ENCODE peak calls at places on chromosome 18, in nine cellular contexts. Q is NCI-H1417; U is activated T-cell treated with anti-CD3 and anti-CD28 coated beads, Interleukin-2, amount 50 U/mL, for 72 hours; H is iris pigment epithelial cell; P is putamen; J is endothelial cell; B is T-helper 17 cell; X is astrocyte of the spinal cord; M is activated CD8-positive, alpha-beta memory T cell treated with anti-CD3 and anti-CD28 coated beads for 24 hours. E is an unnamed sample.

GRCh38 chr18:65610939-65611338 is 139.9 kb upstream of the CDH7 start:
- DNase-seq in P (no peak), U (no peak), M (no peak), Q (no peak), J (no peak), B (no peak), H (no peak), X (no peak), E (no peak)

GRCh38 chr18:49677762-49678398 is 116.0 kb downstream of the LIPG start:
- DNase-seq in X (no peak), B (no peak), Q (no peak), H (no peak), J (no peak), P (no peak), U (no peak), M (no peak), E (no peak)

GRCh38 chr18:57710226-57710625 is 88.6 kb upstream of the NARS1 start:
- DNase-seq in M (no peak), B (no peak), X (no peak), U (no peak), H (no peak), Q (no peak), P (no peak), J (no peak), E (no peak)

GRCh38 chr18:56770873-56771272 is 119.7 kb downstream of the WDR7 start:
- DNase-seq in X (no peak), M (no peak), Q (no peak), H (peak; percentile 52), B (no peak), U (no peak), P (no peak), J (no peak), E (no peak)

GRCh38 chr18:26017929-26018328 is 72.5 kb downstream of the SS18 start:
- DNase-seq in X (no peak), B (no peak), Q (no peak), U (no peak), M (no peak), P (no peak), H (peak; percentile 9), J (no peak), E (no peak)

GRCh38 chr18:56992777-56993176 is 154.1 kb upstream of the BOD1L2 start:
- DNase-seq in B (no peak), J (no peak), H (peak; percentile 17), P (no peak), X (peak; percentile 20), M (no peak), U (no peak), Q (no peak), E (no peak)

GRCh38 chr18:74456409-74457042 is 582 bp downstream of the DIPK1C start:
- DNase-seq in U (no peak), J (peak; percentile 30), M (peak; percentile 64), Q (peak; percentile 72), X (no peak), B (no peak), P (peak; percentile 39), H (no peak), E (no peak)

GRCh38 chr18:456361-456821 is 44.1 kb downstream of the COLEC12 start:
- DNase-seq in X (peak; percentile 71), M (no peak), Q (no peak), P (no peak), H (peak; percentile 48), J (no peak), U (no peak), B (no peak), E (no peak)

GRCh38 chr18:9070212-9070611 is 32.3 kb upstream of the NDUFV2 start:
- DNase-seq in B (no peak), M (no peak), J (no peak), H (no peak), U (no peak), X (no peak), Q (no peak), P (no peak), E (no peak)

GRCh38 chr18:75337348-75337747 is 90.2 kb downstream of the SMIM21 start:
- DNase-seq in U (no peak), X (no peak), H (no peak), M (no peak), J (no peak), P (no peak), B (no peak), Q (no peak), E (no peak)

GRCh38 chr18:23826850-23827620 is 137.8 kb downstream of the LAMA3 start:
- DNase-seq in U (no peak), B (no peak), Q (no peak), X (no peak), J (no peak), P (no peak), H (no peak), M (no peak), E (no peak)

GRCh38 chr18:48776161-48776555 is 174.6 kb downstream of the SMAD7 start:
- DNase-seq in H (no peak), J (no peak), U (no peak), P (no peak), B (no peak), X (no peak), M (no peak), Q (no peak), E (no peak)

GRCh38 chr18:31102020-31102684 is at the start of gene DSC2:
- DNase-seq in P (no peak), J (peak; percentile 67), Q (peak; percentile 87), H (no peak), M (no peak), X (no peak), U (no peak), B (no peak), E (peak; percentile 37)

GRCh38 chr18:46676162-46676830 is 19.3 kb upstream of the LOXHD1 start:
- DNase-seq in U (no peak), M (no peak), Q (no peak), H (peak; percentile 38), X (peak; percentile 72), J (no peak), B (no peak), P (no peak), E (no peak)

GRCh38 chr18:22558945-22559385 is 141.2 kb upstream of the CTAGE1 start:
- DNase-seq in M (no peak), J (peak; percentile 49), B (no peak), P (no peak), H (peak; percentile 77), U (no peak), Q (peak; percentile 3), X (peak; percentile 80), E (peak; percentile 62)

GRCh38 chr18:57798713-57799373 is 4.3 kb downstream of the ATP8B1 start:
- DNase-seq in J (no peak), B (no peak), P (no peak), M (no peak), X (no peak), Q (peak; percentile 20), H (no peak), U (no peak), E (peak; percentile 20)

GRCh38 chr18:73296686-73297085 is 428.9 kb upstream of the NETO1 start:
- DNase-seq in M (no peak), P (no peak), B (no peak), J (no peak), X (peak; percentile 4), Q (no peak), U (no peak), H (no peak), E (no peak)

GRCh38 chr18:59432796-59433195 is 73.7 kb upstream of the LMAN1 start:
- DNase-seq in U (no peak), M (no peak), B (no peak), H (no peak), X (no peak), J (no peak), P (no peak), Q (no peak), E (no peak)

GRCh38 chr18:30004977-30005376 is 1037.6 kb downstream of the DSC3 start:
- DNase-seq in P (no peak), X (no peak), Q (no peak), M (no peak), J (no peak), B (no peak), H (no peak), U (no peak), E (no peak)

GRCh38 chr18:57918601-57919000 is 115.5 kb upstream of the ATP8B1 start:
- DNase-seq in U (no peak), Q (no peak), X (no peak), M (no peak), H (no peak), J (no peak), B (no peak), P (no peak), E (no peak)

GRCh38 chr18:74994502-74995403 is 214.2 kb downstream of the PTGR3 start:
- DNase-seq in J (no peak), X (peak; percentile 10), H (peak; percentile 47), U (peak; percentile 5), P (no peak), B (no peak), Q (no peak), M (peak; percentile 60), E (no peak)

GRCh38 chr18:32879497-32879896 is 106.7 kb upstream of the KLHL14 start:
- DNase-seq in B (no peak), H (peak; percentile 40), X (peak; percentile 61), M (no peak), Q (no peak), J (no peak), P (no peak), U (no peak), E (no peak)

GRCh38 chr18:44672506-44672905 is 8.2 kb upstream of the SETBP1 start:
- DNase-seq in M (no peak), P (no peak), B (no peak), J (no peak), Q (no peak), U (no peak), X (no peak), H (no peak), E (no peak)

GRCh38 chr18:55287146-55287806 is 300.7 kb downstream of the TCF4 start:
- DNase-seq in Q (peak; percentile 62), H (peak; percentile 19), J (no peak), X (no peak), M (no peak), P (no peak), B (no peak), U (no peak), E (no peak)

GRCh38 chr18:63444567-63444966 is 22.3 kb upstream of the VPS4B start:
- DNase-seq in P (no peak), U (no peak), M (no peak), H (peak; percentile 94), J (no peak), X (peak; percentile 39), Q (no peak), B (no peak), E (no peak)

GRCh38 chr18:24014986-24015896 is 687 bp downstream of the TTC39C start:
- DNase-seq in B (peak; percentile 38), Q (peak; percentile 83), P (no peak), H (peak; percentile 80), M (peak; percentile 83), U (peak; percentile 60), J (peak; percentile 42), X (peak; percentile 44), E (peak; percentile 37)

GRCh38 chr18:44098551-44099098 is 582.1 kb upstream of the SETBP1 start:
- DNase-seq in J (peak; percentile 40), Q (peak; percentile 8), H (peak; percentile 72), P (no peak), U (no peak), X (peak; percentile 47), M (no peak), B (no peak), E (peak; percentile 16)

GRCh38 chr18:48983793-48984437 is 33.1 kb upstream of the SMAD7 start:
- DNase-seq in J (no peak), H (no peak), Q (peak; percentile 23), U (no peak), P (no peak), M (no peak), X (no peak), B (no peak), E (no peak)

GRCh38 chr18:77254711-77255110 is 5.1 kb downstream of the GALR1 start:
- DNase-seq in J (no peak), U (no peak), X (no peak), H (no peak), Q (peak; percentile 43), B (no peak), P (no peak), M (no peak), E (no peak)

GRCh38 chr18:56200381-56200831 is 438.0 kb downstream of the TXNL1 start:
- DNase-seq in M (no peak), U (no peak), J (no peak), H (peak; percentile 75), Q (no peak), X (peak; percentile 68), P (no peak), B (no peak), E (no peak)

GRCh38 chr18:67766930-67767329 is 250.4 kb upstream of the DSEL start:
- DNase-seq in Q (no peak), M (no peak), P (no peak), U (no peak), J (no peak), B (no peak), H (peak; percentile 98), X (peak; percentile 85), E (no peak)

E was measured in HuH-7.